ENCODE peak calls at places on chromosomes 3 and 15, in nine cellular contexts. A, J, S, I, D, N, G, F and H are unnamed samples.

GRCh38 chr3:141065258-141065657 is 14.1 kb downstream of the SPSB4 start:
- DNase-seq in N (no peak), G (no peak), S (no peak), F (no peak), I (no peak), D (no peak), J (no peak), A (no peak), H (no peak)

GRCh38 chr15:96893159-96893906 is 562.8 kb downstream of the NR2F2 start:
- DNase-seq in N (peak; percentile 21), J (no peak), A (peak; percentile 30), I (peak; percentile 36), D (no peak), G (no peak), S (no peak), F (peak; percentile 17), H (peak; percentile 32)

GRCh38 chr3:70803891-70804290 is 491.5 kb upstream of the MDFIC2 start:
- DNase-seq in A (no peak), G (no peak), S (no peak), N (no peak), J (no peak), I (no peak), F (no peak), D (no peak), H (no peak)

GRCh38 chr3:73203633-73204032 is 142.2 kb downstream of the EBLN2 start:
- DNase-seq in I (no peak), N (no peak), G (no peak), D (no peak), F (no peak), J (no peak), A (no peak), S (no peak), H (no peak)

GRCh38 chr3:9934235-9934621 is 594 bp downstream of the CRELD1 start:
- DNase-seq in I (peak; percentile 26), F (no peak), D (peak; percentile 16), G (peak; percentile 40), S (no peak), J (no peak), A (no peak), N (no peak), H (no peak)

GRCh38 chr3:166713787-166714186 is 666.3 kb downstream of the ZBBX start:
- DNase-seq in J (no peak), N (no peak), G (no peak), A (no peak), S (no peak), I (no peak), F (no peak), D (no peak), H (no peak)

GRCh38 chr3:41288785-41289184 is 89.5 kb downstream of the CTNNB1 start:
- DNase-seq in N (no peak), A (no peak), F (no peak), D (no peak), S (no peak), J (no peak), G (no peak), I (no peak), H (no peak)

GRCh38 chr15:98853593-98854420 is 153.8 kb downstream of the PGPEP1L start:
- DNase-seq in G (no peak), F (no peak), D (no peak), A (no peak), I (peak; percentile 67), N (peak; percentile 72), S (no peak), J (no peak), H (peak; percentile 55)

GRCh38 chr3:106819445-106819844 is 557.8 kb upstream of the CCDC54 start:
- DNase-seq in J (no peak), G (no peak), I (no peak), N (no peak), A (no peak), D (no peak), S (no peak), F (no peak), H (no peak)

GRCh38 chr15:61687124-61687523 is 373.1 kb downstream of the VPS13C start:
- DNase-seq in S (no peak), F (no peak), G (no peak), I (no peak), N (no peak), A (no peak), J (no peak), D (no peak), H (no peak)

GRCh38 chr3:18302517-18302916 is 122.6 kb downstream of the SATB1 start:
- DNase-seq in A (no peak), J (no peak), S (no peak), N (peak; percentile 69), G (no peak), F (no peak), D (no peak), I (peak; percentile 88), H (peak; percentile 4)

GRCh38 chr3:14620512-14620911 is 31.1 kb upstream of the CCDC174 start:
- DNase-seq in D (no peak), A (no peak), S (no peak), J (no peak), N (no peak), F (peak; percentile 32), I (no peak), G (no peak), H (peak; percentile 18)

GRCh38 chr3:112074616-112075497 is 11.3 kb upstream of the C3orf52 start:
- DNase-seq in G (no peak), J (no peak), A (peak; percentile 88), S (no peak), D (no peak), I (peak; percentile 87), F (no peak), N (peak; percentile 100), H (peak; percentile 96)

GRCh38 chr3:128074851-128075515 is 22.7 kb downstream of the SEC61A1 start:
- DNase-seq in S (no peak), A (no peak), F (no peak), G (no peak), I (no peak), D (no peak), N (peak; percentile 35), J (no peak), H (no peak)

GRCh38 chr3:133750201-133750748 is 4.1 kb downstream of the TF start:
- DNase-seq in S (no peak), A (no peak), F (peak; percentile 46), J (no peak), D (no peak), N (no peak), G (no peak), I (no peak), H (no peak)

GRCh38 chr3:23518441-23518840 is 287.3 kb upstream of the UBE2E1 start:
- DNase-seq in G (no peak), A (no peak), I (no peak), N (no peak), S (no peak), J (no peak), F (no peak), D (no peak), H (no peak)

GRCh38 chr3:33787328-33788009 is 11.0 kb upstream of the PDCD6IP start:
- DNase-seq in S (peak; percentile 78), J (peak; percentile 19), A (peak; percentile 70), F (peak; percentile 48), N (peak; percentile 58), D (peak; percentile 38), I (peak; percentile 72), G (peak; percentile 76), H (peak; percentile 60)

GRCh38 chr15:35956066-35956465 is 410.1 kb upstream of the DPH6 start:
- DNase-seq in N (no peak), A (no peak), I (no peak), F (no peak), J (no peak), D (no peak), S (no peak), G (no peak), H (no peak)

GRCh38 chr15:77497108-77497737 is 76.5 kb downstream of the HMG20A start:
- DNase-seq in G (no peak), N (peak; percentile 46), I (no peak), S (no peak), F (no peak), D (no peak), A (no peak), J (no peak), H (peak; percentile 88)

GRCh38 chr3:99365396-99365795 is 273.0 kb upstream of the COL8A1 start:
- DNase-seq in D (no peak), J (no peak), I (peak; percentile 83), G (no peak), F (no peak), N (no peak), S (no peak), A (no peak), H (peak; percentile 26)